ENCODE peak calls at places on chromosomes 11 and 22, in eight cellular contexts. Y is effector memory CD8-positive, alpha-beta T cell; Q is lung microvascular endothelial cell; B is GM04504; I is head of caudate nucleus; E is posterior cingulate gyrus; Z is stimulated activated CD4-positive, alpha-beta T cell treated with anti-CD3 and anti-CD28 coated beads, Interleukin-2, amount 100 ng/mL, for 48 hours; D is GM03348. F is an unnamed sample.

GRCh38 chr11:44130751-44131150 is 35.3 kb downstream of the EXT2 start:
- DNase-seq in E (no peak), Y (no peak), Q (no peak), I (no peak), D (no peak), Z (no peak), B (no peak), F (no peak)

GRCh38 chr11:65110354-65110861 is 1.3 kb upstream of the TM7SF2 start:
- DNase-seq in B (peak), D (peak), Q (peak), E (peak), Z (peak), Y (peak), I (peak), F (peak)

GRCh38 chr11:47361419-47361818 is 8.9 kb upstream of the MYBPC3 start:
- DNase-seq in Q (no peak), B (no peak), I (no peak), Y (no peak), D (no peak), Z (no peak), E (no peak), F (no peak)

GRCh38 chr11:73218106-73218829 is at the start of gene P2RY2:
- DNase-seq in Z (peak), Q (peak), Y (no peak), D (peak), I (peak), B (no peak), E (no peak), F (peak)

GRCh38 chr22:40076702-40077645 is 82.2 kb downstream of the FAM83F start:
- DNase-seq in E (no peak), D (no peak), B (no peak), I (no peak), Z (no peak), Y (no peak), Q (no peak), F (no peak)

GRCh38 chr22:49967333-49968241 is 7.0 kb downstream of the PIM3 start:
- DNase-seq in Y (no peak), Z (no peak), B (no peak), Q (no peak), I (peak), E (peak), D (no peak), F (no peak)

GRCh38 chr11:45305874-45306623 is 19.9 kb upstream of the SYT13 start:
- DNase-seq in Y (no peak), D (no peak), Z (no peak), B (no peak), Q (no peak), I (no peak), E (no peak), F (no peak)

GRCh38 chr11:116964269-116964668 is 126.8 kb upstream of the APOA1 start:
- DNase-seq in I (no peak), Z (no peak), B (no peak), Y (no peak), D (no peak), E (no peak), Q (no peak), F (no peak)

GRCh38 chr11:110081462-110082233 is 11.5 kb upstream of the ZC3H12C start:
- DNase-seq in I (no peak), Q (no peak), E (no peak), D (no peak), Z (no peak), Y (no peak), B (no peak), F (no peak)

F was measured in GM13977.